ENCODE peak calls at places on chromosome 13, in five cellular contexts. One of them, this sample, is unnamed.
A peak's percentile ranks its signal among the peaks of the same experiment; 100 is the strongest.

GRCh38 chr13:72255908-72256307 is 388.9 kb upstream of the DACH1 start:
- DNase-seq in A549: peak; percentile 19
- DNase-seq in IMR-90: no peak
- DNase-seq in K562: no peak
- DNase-seq in HepG2: peak; percentile 9
- DNase-seq in this sample: peak; percentile 84

GRCh38 chr13:98026457-98026857 is 73.0 kb downstream of the IPO5 start:
- DNase-seq in A549: peak; percentile 10
- DNase-seq in IMR-90: peak; percentile 40
- DNase-seq in K562: no peak
- DNase-seq in HepG2: peak; percentile 96
- DNase-seq in this sample: no peak

GRCh38 chr13:62293081-62293480 is 877.4 kb upstream of the PCDH20 start:
- DNase-seq in A549: peak; percentile 14
- DNase-seq in IMR-90: peak; percentile 23
- DNase-seq in K562: no peak
- DNase-seq in HepG2: no peak
- DNase-seq in this sample: peak; percentile 34

GRCh38 chr13:110669036-110669435 is 36.9 kb downstream of the CARS2 start:
- DNase-seq in A549: no peak
- DNase-seq in IMR-90: no peak
- DNase-seq in K562: no peak
- DNase-seq in HepG2: no peak
- DNase-seq in this sample: no peak

GRCh38 chr13:41693434-41693833 is 236.1 kb downstream of the RGCC start:
- DNase-seq in A549: no peak
- DNase-seq in IMR-90: no peak
- DNase-seq in K562: no peak
- DNase-seq in HepG2: no peak
- DNase-seq in this sample: no peak

GRCh38 chr13:41463823-41464602 is 6.7 kb downstream of the RGCC start:
- DNase-seq in A549: no peak
- DNase-seq in IMR-90: no peak
- DNase-seq in K562: peak; percentile 74
- DNase-seq in HepG2: no peak
- DNase-seq in this sample: no peak

GRCh38 chr13:42283574-42283973 is 11.6 kb downstream of the AKAP11 start:
- DNase-seq in A549: no peak
- DNase-seq in IMR-90: no peak
- DNase-seq in K562: no peak
- DNase-seq in HepG2: no peak
- DNase-seq in this sample: no peak

GRCh38 chr13:101614491-101614890 is 162.0 kb downstream of the ITGBL1 start:
- DNase-seq in A549: no peak
- DNase-seq in IMR-90: no peak
- DNase-seq in K562: no peak
- DNase-seq in HepG2: no peak
- DNase-seq in this sample: no peak

GRCh38 chr13:70253834-70254233 is 145.6 kb upstream of the KLHL1 start:
- DNase-seq in A549: no peak
- DNase-seq in IMR-90: no peak
- DNase-seq in K562: no peak
- DNase-seq in HepG2: peak; percentile 9
- DNase-seq in this sample: peak; percentile 42

GRCh38 chr13:48580185-48580803 is 47.4 kb upstream of the RCBTB2 start:
- DNase-seq in A549: peak; percentile 38
- DNase-seq in IMR-90: peak; percentile 56
- DNase-seq in K562: peak; percentile 40
- DNase-seq in HepG2: peak; percentile 52
- DNase-seq in this sample: peak; percentile 49

GRCh38 chr13:81051873-81052272 is 710.9 kb upstream of the SPRY2 start:
- DNase-seq in A549: no peak
- DNase-seq in IMR-90: no peak
- DNase-seq in K562: no peak
- DNase-seq in HepG2: no peak
- DNase-seq in this sample: no peak

GRCh38 chr13:48783181-48783630 is 129.5 kb downstream of the CYSLTR2 start:
- DNase-seq in A549: peak; percentile 88
- DNase-seq in IMR-90: peak; percentile 100
- DNase-seq in K562: no peak
- DNase-seq in HepG2: peak; percentile 63
- DNase-seq in this sample: no peak

GRCh38 chr13:100130930-100131511 is 42.1 kb downstream of the PCCA start:
- DNase-seq in A549: no peak
- DNase-seq in IMR-90: no peak
- DNase-seq in K562: no peak
- DNase-seq in HepG2: no peak
- DNase-seq in this sample: no peak

GRCh38 chr13:80338781-80339577 is 1.9 kb downstream of the SPRY2 start:
- DNase-seq in A549: peak; percentile 61
- DNase-seq in IMR-90: peak; percentile 88
- DNase-seq in K562: peak; percentile 38
- DNase-seq in HepG2: peak; percentile 23
- DNase-seq in this sample: peak; percentile 70

GRCh38 chr13:34124912-34125311 is 307.0 kb downstream of the RFC3 start:
- DNase-seq in A549: peak; percentile 13
- DNase-seq in IMR-90: no peak
- DNase-seq in K562: no peak
- DNase-seq in HepG2: peak; percentile 13
- DNase-seq in this sample: no peak

GRCh38 chr13:75372517-75372916 is 109.5 kb downstream of the TBC1D4 start:
- DNase-seq in A549: peak; percentile 41
- DNase-seq in IMR-90: peak; percentile 62
- DNase-seq in K562: peak; percentile 21
- DNase-seq in HepG2: peak; percentile 44
- DNase-seq in this sample: peak; percentile 68

GRCh38 chr13:40146586-40147240 is 491.3 kb downstream of the COG6 start:
- DNase-seq in A549: no peak
- DNase-seq in IMR-90: no peak
- DNase-seq in K562: no peak
- DNase-seq in HepG2: no peak
- DNase-seq in this sample: no peak

GRCh38 chr13:100588350-100589177 is at the start of gene GGACT:
- DNase-seq in A549: peak; percentile 73
- DNase-seq in IMR-90: peak; percentile 37
- DNase-seq in K562: peak; percentile 92
- DNase-seq in HepG2: peak; percentile 37
- DNase-seq in this sample: peak; percentile 85

GRCh38 chr13:91955546-91956355 is 557.3 kb downstream of the GPC5 start:
- DNase-seq in A549: no peak
- DNase-seq in IMR-90: no peak
- DNase-seq in K562: no peak
- DNase-seq in HepG2: no peak
- DNase-seq in this sample: no peak

GRCh38 chr13:99991013-99991805 is 9.6 kb downstream of the ZIC2 start:
- DNase-seq in A549: no peak
- DNase-seq in IMR-90: no peak
- DNase-seq in K562: no peak
- DNase-seq in HepG2: no peak
- DNase-seq in this sample: no peak

GRCh38 chr13:47178090-47178950 is 281.5 kb upstream of the HTR2A start:
- DNase-seq in A549: no peak
- DNase-seq in IMR-90: no peak
- DNase-seq in K562: no peak
- DNase-seq in HepG2: no peak
- DNase-seq in this sample: no peak

GRCh38 chr13:98199480-98199879 is 22.4 kb upstream of the RNF113B start:
- DNase-seq in A549: no peak
- DNase-seq in IMR-90: peak; percentile 54
- DNase-seq in K562: no peak
- DNase-seq in HepG2: peak; percentile 77
- DNase-seq in this sample: no peak

GRCh38 chr13:34217343-34218094 is 399.6 kb downstream of the RFC3 start:
- DNase-seq in A549: no peak
- DNase-seq in IMR-90: no peak
- DNase-seq in K562: no peak
- DNase-seq in HepG2: no peak
- DNase-seq in this sample: no peak

GRCh38 chr13:28637714-28638355 is 21.1 kb upstream of the POMP start:
- DNase-seq in A549: no peak
- DNase-seq in IMR-90: no peak
- DNase-seq in K562: no peak
- DNase-seq in HepG2: peak; percentile 59
- DNase-seq in this sample: no peak

GRCh38 chr13:33351324-33351723 is 65.8 kb upstream of the STARD13 start:
- DNase-seq in A549: peak; percentile 25
- DNase-seq in IMR-90: peak; percentile 64
- DNase-seq in K562: no peak
- DNase-seq in HepG2: no peak
- DNase-seq in this sample: peak; percentile 14

DNA sequence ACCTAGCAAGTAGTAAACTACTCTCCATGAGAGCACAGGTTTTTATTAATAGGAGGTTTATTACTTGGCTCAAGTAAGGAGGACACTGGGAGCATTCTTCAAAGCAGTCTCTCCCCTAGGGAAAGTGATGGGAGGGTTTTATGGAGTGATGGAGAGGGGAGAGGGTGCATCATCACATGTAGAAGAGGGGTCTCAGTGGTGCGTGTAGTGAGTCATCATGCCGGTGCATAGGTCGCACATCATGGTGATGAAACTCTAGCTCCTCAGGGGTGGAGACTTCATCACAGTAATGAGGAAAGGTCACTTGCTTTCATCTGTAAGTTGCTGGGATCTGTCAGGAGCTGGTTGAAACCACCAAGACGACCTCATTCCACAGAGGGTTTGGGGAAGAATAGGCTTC is 210.8 kb upstream of the UBL3 start:
- DNase-seq in A549: no peak
- DNase-seq in IMR-90: peak; percentile 16
- DNase-seq in K562: no peak
- DNase-seq in HepG2: no peak
- DNase-seq in this sample: no peak
- TF ChIP-seq BHLHE40 in A549: no peak
- TF ChIP-seq BHLHE40 in IMR-90: no peak
- TF ChIP-seq BHLHE40 in K562: no peak
- TF ChIP-seq BHLHE40 in HepG2: no peak
- TF ChIP-seq BHLHE40 in this sample: no peak

GRCh38 chr13:24742294-24742693 is 21.7 kb upstream of the RNF17 start:
- DNase-seq in A549: no peak
- DNase-seq in IMR-90: no peak
- DNase-seq in K562: no peak
- DNase-seq in HepG2: no peak
- DNase-seq in this sample: no peak

GRCh38 chr13:24740014-24740890 is 23.7 kb upstream of the RNF17 start:
- DNase-seq in A549: no peak
- DNase-seq in IMR-90: no peak
- DNase-seq in K562: no peak
- DNase-seq in HepG2: no peak
- DNase-seq in this sample: no peak

GRCh38 chr13:24742986-24743385 is 21.0 kb upstream of the RNF17 start:
- DNase-seq in A549: no peak
- DNase-seq in IMR-90: no peak
- DNase-seq in K562: no peak
- DNase-seq in HepG2: no peak
- DNase-seq in this sample: no peak

GRCh38 chr13:24741791-24742190 is 22.2 kb upstream of the RNF17 start:
- DNase-seq in A549: no peak
- DNase-seq in IMR-90: no peak
- DNase-seq in K562: no peak
- DNase-seq in HepG2: no peak
- DNase-seq in this sample: no peak

DNA sequence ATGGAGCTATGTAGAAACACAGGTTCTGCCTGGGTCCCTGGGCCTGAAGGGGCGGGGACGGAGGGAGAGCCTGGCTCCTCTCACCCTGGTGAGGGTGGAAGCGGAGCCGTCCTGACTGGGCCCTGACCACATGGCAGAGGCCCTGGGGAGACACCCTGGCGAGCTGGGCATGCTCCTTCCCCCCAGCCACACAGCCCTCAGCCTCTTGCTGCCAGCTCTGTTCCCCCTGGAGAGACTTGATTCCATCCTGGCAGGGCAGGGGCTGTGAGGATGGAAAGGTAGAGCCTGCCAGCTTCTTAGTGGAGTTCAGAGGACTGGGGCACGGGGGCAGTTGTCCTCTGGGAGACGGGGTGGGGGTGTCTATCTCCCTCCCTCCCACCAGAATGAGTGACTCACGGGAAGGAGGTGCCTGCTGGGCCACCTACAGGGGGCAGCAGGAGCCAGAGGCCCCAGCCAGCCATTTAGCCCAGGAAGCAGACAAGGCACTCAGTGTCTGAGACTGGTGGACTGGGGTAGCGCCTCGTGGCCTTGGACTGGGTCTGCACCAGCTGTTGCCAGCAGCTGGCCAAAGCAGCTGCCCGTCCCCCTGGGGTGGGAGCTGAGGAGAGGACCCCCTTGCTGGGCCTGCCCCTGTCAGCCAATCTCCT is 22.8 kb upstream of the RNF17 start:
- DNase-seq in A549: peak; percentile 17
- DNase-seq in IMR-90: no peak
- DNase-seq in K562: peak; percentile 48
- DNase-seq in HepG2: peak; percentile 10
- DNase-seq in this sample: peak; percentile 21
- TF ChIP-seq BHLHE40 in A549: no peak
- TF ChIP-seq BHLHE40 in IMR-90: no peak
- TF ChIP-seq BHLHE40 in K562: no peak
- TF ChIP-seq BHLHE40 in HepG2: no peak
- TF ChIP-seq BHLHE40 in this sample: no peak

GRCh38 chr13:113926951-113927660 is 46.8 kb downstream of the C13orf46 start:
- DNase-seq in A549: no peak
- DNase-seq in IMR-90: no peak
- DNase-seq in K562: no peak
- DNase-seq in HepG2: no peak
- DNase-seq in this sample: no peak
- TF ChIP-seq BHLHE40 in A549: no peak
- TF ChIP-seq BHLHE40 in IMR-90: no peak
- TF ChIP-seq BHLHE40 in K562: no peak
- TF ChIP-seq BHLHE40 in HepG2: no peak
- TF ChIP-seq BHLHE40 in this sample: no peak

GRCh38 chr13:78876915-78877549 is 218.1 kb upstream of the OBI1 start:
- DNase-seq in A549: no peak
- DNase-seq in IMR-90: no peak
- DNase-seq in K562: no peak
- DNase-seq in HepG2: no peak
- DNase-seq in this sample: no peak
- TF ChIP-seq BHLHE40 in A549: no peak
- TF ChIP-seq BHLHE40 in IMR-90: no peak
- TF ChIP-seq BHLHE40 in K562: no peak
- TF ChIP-seq BHLHE40 in HepG2: no peak
- TF ChIP-seq BHLHE40 in this sample: no peak

DNA sequence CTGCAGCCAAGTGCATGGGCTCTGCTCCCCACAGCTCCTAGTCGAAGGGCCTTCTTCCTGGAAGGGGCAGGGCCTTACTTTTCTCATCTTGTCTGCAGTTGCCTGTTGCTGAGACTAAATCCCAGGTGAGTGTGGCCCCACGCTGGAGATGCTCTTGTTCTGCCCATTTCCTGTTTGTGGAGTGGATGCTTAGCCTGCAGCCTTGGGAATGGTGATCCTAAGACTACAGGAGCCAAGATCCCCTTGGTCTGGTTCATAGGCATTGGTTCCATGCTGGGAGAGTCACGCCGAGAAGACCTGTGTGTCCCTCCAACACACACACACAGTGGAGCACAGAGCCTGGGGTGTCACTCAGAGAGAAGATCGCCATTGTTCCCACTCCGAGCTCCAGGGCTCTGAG is 23.5 kb downstream of the CFAP97D2 start:
- DNase-seq in A549: no peak
- DNase-seq in IMR-90: no peak
- DNase-seq in K562: no peak
- DNase-seq in HepG2: no peak
- DNase-seq in this sample: no peak
- TF ChIP-seq BHLHE40 in A549: no peak
- TF ChIP-seq BHLHE40 in IMR-90: no peak
- TF ChIP-seq BHLHE40 in K562: no peak
- TF ChIP-seq BHLHE40 in HepG2: no peak
- TF ChIP-seq BHLHE40 in this sample: no peak

This sample was measured in HEK293T.